ENCODE peak calls at places on chromosomes 11 and 22, in nine cellular contexts. W is endodermal cell, I is breast epithelium, K is thoracic aorta, Q is body of pancreas, T is pancreas, Y is esophagus squamous epithelium, O is coronary artery, H is PC-3. E is an unnamed sample.

GRCh38 chr22:20141186-20142077 is 9.4 kb downstream of the CCDC188 start:
- DNase-seq in K (no peak), W (no peak), Q (no peak), O (no peak), H (no peak), T (no peak), I (no peak), Y (no peak), E (no peak)

GRCh38 chr11:124225471-124225870 is 15.4 kb upstream of the OR8G1 start:
- DNase-seq in H (no peak), I (no peak), K (no peak), Q (no peak), Y (no peak), T (no peak), W (no peak), O (no peak), E (no peak)

GRCh38 chr11:118901494-118902335 is 18.0 kb downstream of the CXCR5 start:
- DNase-seq in O (no peak), T (peak), I (no peak), K (no peak), Y (no peak), Q (peak), H (no peak), W (no peak), E (no peak)

GRCh38 chr11:126176853-126177470 is 34.5 kb downstream of the RPUSD4 start:
- DNase-seq in Q (no peak), T (no peak), W (no peak), I (no peak), Y (no peak), H (no peak), K (no peak), O (no peak), E (no peak)

GRCh38 chr11:19241260-19242183 is 777 bp upstream of the E2F8 start:
- DNase-seq in K (no peak), I (no peak), Q (peak), W (peak), O (no peak), T (no peak), Y (no peak), H (peak), E (no peak)

GRCh38 chr22:50286701-50287318 is 16.6 kb upstream of the MAPK11 start:
- DNase-seq in H (no peak), T (no peak), W (no peak), I (no peak), Q (no peak), Y (no peak), K (no peak), O (no peak), E (no peak)

GRCh38 chr22:35892192-35892591 is 136.4 kb downstream of the RBFOX2 start:
- DNase-seq in Q (no peak), I (no peak), T (no peak), W (no peak), K (no peak), O (no peak), Y (no peak), H (peak), E (no peak)

GRCh38 chr11:37804666-37805065 is 1206.6 kb upstream of the RAG2 start:
- DNase-seq in K (no peak), W (no peak), O (no peak), Y (no peak), I (no peak), H (no peak), Q (no peak), T (no peak), E (no peak)

GRCh38 chr11:62273284-62273683 is 3.3 kb downstream of the SCGB2A2 start:
- DNase-seq in H (no peak), W (no peak), I (no peak), Y (no peak), Q (no peak), K (no peak), T (no peak), O (no peak), E (no peak)

GRCh38 chr22:19118601-19118880 is 3.7 kb downstream of the DGCR2 start:
- DNase-seq in Q (no peak), K (no peak), Y (no peak), W (no peak), H (no peak), I (no peak), T (no peak), O (no peak), E (no peak)

GRCh38 chr11:125578783-125579182 is 9.5 kb downstream of the EI24 start:
- DNase-seq in Q (no peak), W (no peak), I (no peak), Y (no peak), T (no peak), K (no peak), H (no peak), O (no peak), E (no peak)

GRCh38 chr22:36149464-36149863 is 11.1 kb downstream of the APOL3 start:
- DNase-seq in O (no peak), Q (no peak), K (no peak), T (no peak), I (no peak), Y (no peak), H (no peak), W (no peak), E (no peak)

GRCh38 chr11:66059966-66060680 is 8.0 kb downstream of the SF3B2 start:
- DNase-seq in Y (no peak), I (no peak), Q (no peak), O (no peak), T (no peak), W (no peak), H (no peak), K (no peak), E (no peak)

GRCh38 chr22:49586873-49587272 is 240.8 kb downstream of the BRD1 start:
- DNase-seq in Y (no peak), I (no peak), W (peak), O (no peak), T (no peak), H (no peak), K (no peak), Q (no peak), E (no peak)

GRCh38 chr11:19646921-19647320 is 65.7 kb upstream of the NAV2 start:
- DNase-seq in Y (no peak), Q (peak), T (no peak), K (no peak), I (no peak), O (no peak), W (no peak), H (peak), E (no peak)

GRCh38 chr11:44744160-44744559 is 17.4 kb downstream of the TSPAN18 start:
- DNase-seq in T (no peak), W (peak), Y (no peak), O (no peak), H (no peak), I (no peak), K (no peak), Q (no peak), E (no peak)

GRCh38 chr22:31106651-31107205 is 640 bp downstream of the SELENOM start:
- DNase-seq in W (no peak), T (peak), K (no peak), Q (peak), H (no peak), Y (no peak), O (peak), I (no peak), E (no peak)

GRCh38 chr22:39223091-39223710 is 21.6 kb downstream of the PDGFB start:
- DNase-seq in H (no peak), T (no peak), Y (no peak), K (no peak), Q (no peak), W (peak), O (no peak), I (no peak), E (no peak)

GRCh38 chr22:22770280-22770871 is 117.2 kb upstream of the IGLL5 start:
- DNase-seq in I (no peak), Y (no peak), W (peak), Q (peak), O (peak), K (no peak), H (peak), T (peak), E (no peak)

GRCh38 chr11:130451261-130452019 is 3.0 kb downstream of the ADAMTS15 start:
- DNase-seq in O (no peak), T (no peak), H (peak), Y (no peak), W (no peak), Q (no peak), K (no peak), I (no peak), E (no peak)

GRCh38 chr22:46935506-46936377 is 173.3 kb downstream of the TBC1D22A start:
- DNase-seq in Q (no peak), Y (no peak), H (peak), K (no peak), W (peak), O (no peak), I (no peak), T (no peak), E (no peak)

GRCh38 chr11:79244175-79244804 is 196.5 kb downstream of the TENM4 start:
- DNase-seq in T (no peak), Y (no peak), W (no peak), I (no peak), Q (no peak), O (peak), K (no peak), H (peak), E (peak)

GRCh38 chr22:47059701-47060161 is 297.3 kb downstream of the TBC1D22A start:
- DNase-seq in H (no peak), Y (no peak), I (no peak), K (no peak), O (no peak), T (no peak), Q (no peak), W (no peak), E (no peak)

GRCh38 chr22:41437198-41437597 is 9.4 kb downstream of the TOB2 start:
- DNase-seq in W (no peak), K (no peak), Q (no peak), H (no peak), O (no peak), Y (no peak), I (no peak), T (no peak), E (no peak)

GRCh38 chr11:797300-798092 is 585 bp downstream of the SLC25A22 start:
- DNase-seq in K (no peak), W (peak), Y (no peak), I (no peak), O (peak), Q (peak), T (peak), H (peak), E (no peak)

GRCh38 chr11:69913591-69914285 is 94.5 kb upstream of the FGF3 start:
- DNase-seq in W (peak), Y (no peak), H (no peak), Q (no peak), K (no peak), T (no peak), O (peak), I (peak), E (no peak)

GRCh38 chr11:130209944-130210854 is 50.6 kb downstream of the ST14 start:
- DNase-seq in W (peak), I (no peak), H (no peak), Y (no peak), T (peak), O (peak), Q (peak), K (no peak), E (no peak)

GRCh38 chr11:1888811-1889526 is 2.7 kb downstream of the PRR33 start:
- DNase-seq in K (no peak), I (no peak), H (no peak), Q (no peak), W (no peak), O (no peak), Y (no peak), T (no peak), E (no peak)

GRCh38 chr11:129785383-129786111 is 30.1 kb upstream of the TMEM45B start:
- DNase-seq in I (no peak), O (no peak), T (no peak), W (no peak), K (no peak), H (peak), Q (no peak), Y (no peak), E (no peak)

GRCh38 chr11:10655227-10655626 is 38.3 kb downstream of the IRAG1 start:
- DNase-seq in T (no peak), W (no peak), K (no peak), I (no peak), Y (no peak), O (no peak), H (no peak), Q (no peak), E (no peak)

GRCh38 chr11:65899356-65900124 is 648 bp downstream of the FOSL1 start:
- DNase-seq in Y (no peak), K (no peak), O (peak), W (peak), I (no peak), H (peak), T (no peak), Q (peak), E (no peak)

GRCh38 chr11:48036011-48036410 is 55.7 kb downstream of the PTPRJ start:
- DNase-seq in O (no peak), T (no peak), H (no peak), I (no peak), Q (no peak), K (no peak), Y (no peak), W (peak), E (no peak)

GRCh38 chr11:116855413-116855812 is 18.0 kb upstream of the APOA1 start:
- DNase-seq in Q (no peak), Y (no peak), K (no peak), H (no peak), I (no peak), O (no peak), T (no peak), W (no peak), E (no peak)

DNA sequence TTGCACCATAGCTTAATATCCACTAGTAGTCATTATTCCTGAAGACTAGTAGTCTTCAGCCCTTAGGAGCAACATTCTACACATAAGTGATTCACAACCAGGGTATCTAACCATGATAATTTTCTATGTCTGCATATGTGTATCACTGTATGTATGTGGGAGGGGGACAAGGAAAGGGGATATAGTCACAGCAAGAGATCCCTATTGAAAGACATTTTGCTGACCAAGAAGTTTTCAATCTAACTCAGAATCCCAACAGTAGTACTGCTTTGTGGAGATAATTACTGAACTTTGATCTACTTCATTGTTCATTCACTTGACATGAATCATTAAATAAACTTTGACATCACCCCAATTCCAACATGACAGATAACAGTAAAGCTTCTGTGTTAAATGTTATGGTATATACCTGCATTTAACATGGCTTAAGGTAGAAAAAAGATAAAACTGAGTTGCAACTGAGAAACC is 10.3 kb downstream of the PIK3C2A start:
- DNase-seq in K (no peak), O (no peak), H (peak), Y (no peak), I (no peak), W (no peak), Q (no peak), T (no peak), E (no peak)
- H3K27ac ChIP-seq in K (no peak), O (no peak), H (peak), Y (no peak), I (no peak), W (no peak), Q (no peak), T (no peak), E (no peak)

DNA sequence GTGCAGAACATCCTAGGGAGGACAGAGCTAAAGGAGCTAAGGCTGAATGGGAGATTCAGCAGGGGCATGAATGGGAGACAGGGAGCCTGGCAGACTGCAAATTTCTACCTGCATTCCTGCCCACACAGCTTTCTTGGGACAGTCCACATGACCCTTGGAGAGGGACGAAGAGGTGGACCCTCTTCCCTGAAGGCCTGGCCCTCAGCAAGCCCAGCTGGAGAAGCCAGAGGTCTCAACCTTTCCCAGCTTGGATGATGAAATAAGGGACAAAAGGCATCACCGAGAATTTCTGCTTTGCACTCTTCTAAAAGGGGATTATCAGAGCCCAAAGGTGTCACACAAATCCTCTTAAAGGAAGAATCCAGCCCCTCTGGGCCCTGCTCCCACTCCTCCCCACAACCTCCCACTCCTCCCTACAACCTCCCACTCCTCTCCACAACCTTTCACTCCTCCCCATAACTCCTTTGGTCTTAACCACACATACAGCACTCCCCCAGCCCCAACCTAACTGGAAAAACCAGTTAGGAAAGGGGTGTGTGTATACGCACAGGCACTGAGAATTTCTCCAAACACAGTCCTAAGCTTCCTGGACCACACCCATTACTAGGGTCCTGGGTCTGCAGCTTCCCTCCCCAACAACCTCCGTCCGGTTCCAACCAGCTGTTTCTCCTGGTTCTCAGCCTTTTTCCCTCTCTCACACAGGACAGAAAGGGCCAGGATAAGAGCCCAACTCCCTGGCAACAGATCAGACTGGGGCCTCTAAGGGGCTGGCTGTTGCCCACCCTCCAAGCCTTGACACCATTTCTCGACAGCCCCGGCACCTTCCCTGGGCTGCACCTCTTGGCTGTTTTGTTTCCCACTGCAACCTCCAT is 38.5 kb downstream of the RPL27A start:
- DNase-seq in K (no peak), Q (peak), I (no peak), T (peak), H (peak), O (no peak), W (peak), Y (no peak), E (peak)
- H3K27ac ChIP-seq in K (peak), Q (peak), I (peak), T (peak), H (peak), O (peak), W (no peak), Y (peak), E (peak)

GRCh38 chr11:59769828-59770227 is 14.7 kb downstream of the STX3 start:
- DNase-seq in I (no peak), K (no peak), T (no peak), W (no peak), H (no peak), Q (no peak), Y (no peak), O (no peak), E (no peak)
- H3K27ac ChIP-seq in I (no peak), K (no peak), T (no peak), W (no peak), H (no peak), Q (no peak), Y (no peak), O (no peak), E (no peak)

DNA sequence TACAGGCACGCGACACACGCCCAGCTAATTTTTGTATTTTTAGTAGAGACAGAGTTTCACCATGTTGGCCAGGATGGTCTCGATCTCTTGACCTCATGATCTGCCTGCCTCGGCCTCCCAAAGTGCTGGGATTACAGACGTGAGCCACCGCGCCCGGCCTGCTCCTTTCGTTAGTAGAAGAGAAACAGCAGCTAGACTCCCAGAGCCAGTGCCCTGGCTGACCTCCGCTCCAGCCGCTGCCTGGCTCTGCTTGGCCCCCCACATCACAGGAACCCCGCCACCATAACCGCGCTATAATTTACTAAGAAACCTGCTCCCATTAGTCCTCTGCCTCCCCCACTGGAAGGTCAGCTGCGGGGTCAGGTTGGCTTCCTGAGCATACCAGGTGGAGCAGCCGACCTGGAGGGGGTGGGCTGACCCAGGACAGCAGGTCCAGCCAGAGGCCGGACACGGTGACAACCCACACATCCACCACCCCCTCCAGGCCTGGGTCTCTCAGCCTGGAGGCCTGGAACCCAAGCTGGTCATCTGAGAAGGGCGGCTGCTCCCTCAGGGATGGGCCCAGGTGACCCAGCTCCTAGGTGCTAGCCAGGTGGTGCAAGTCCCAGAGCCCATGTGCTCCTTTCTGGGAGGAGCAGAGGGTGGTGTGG is 7.5 kb upstream of the POLDIP3 start:
- DNase-seq in Q (no peak), Y (no peak), O (no peak), T (no peak), I (no peak), W (no peak), K (no peak), H (no peak), E (no peak)
- H3K27ac ChIP-seq in Q (no peak), Y (peak), O (peak), T (no peak), I (no peak), W (no peak), K (peak), H (no peak), E (peak)

DNA sequence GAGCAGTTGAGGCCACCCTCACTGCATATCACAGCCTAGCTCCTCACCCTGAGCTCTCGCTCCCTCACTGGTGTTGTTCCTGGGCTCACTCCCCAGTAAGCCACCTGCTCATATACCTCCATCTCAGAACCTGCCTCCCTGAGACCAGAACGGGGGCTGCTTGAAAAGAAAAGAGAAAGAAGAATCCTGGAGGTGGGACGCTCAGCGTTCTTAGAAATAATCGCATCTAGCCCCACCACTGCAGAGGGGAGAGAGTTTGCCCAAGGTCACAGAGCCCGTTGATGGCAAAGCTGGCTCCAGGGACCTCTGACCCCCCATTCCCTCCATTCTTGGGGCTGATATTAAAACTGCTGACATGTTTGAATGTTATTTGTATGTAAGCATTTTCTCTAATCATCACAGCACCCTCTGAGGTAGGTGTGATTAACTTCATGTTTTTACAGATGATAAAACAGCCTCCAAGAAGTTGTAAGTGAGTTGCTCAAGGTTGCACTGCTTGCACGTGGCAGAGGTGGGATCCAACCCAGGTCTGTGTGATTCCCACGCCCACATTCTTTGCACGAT is 132.6 kb upstream of the TEAD1 start:
- DNase-seq in I (no peak), T (no peak), H (no peak), O (no peak), Y (no peak), K (no peak), Q (no peak), W (no peak), E (no peak)
- H3K27ac ChIP-seq in I (no peak), T (no peak), H (no peak), O (no peak), Y (peak), K (no peak), Q (no peak), W (no peak), E (no peak)